ENCODE peak calls at places on chromosomes 6 and 20, in seven cellular contexts. I is anterior cingulate cortex, H is ACHN, L is T-helper 9 cell, P is K562, T is retinal pigment epithelial cell, X is IMR-90. G is an unnamed sample.
A peak's percentile ranks its signal among the peaks of the same experiment; 100 is the strongest.

GRCh38 chr6:8825726-8826125 is 390.4 kb upstream of the SLC35B3 start:
- DNase-seq in T (no peak), X (no peak), L (no peak), H (no peak), I (no peak), P (no peak), G (no peak)

GRCh38 chr20:46690219-46691111 is 1.2 kb upstream of the TP53RK start:
- DNase-seq in X (peak; percentile 36), H (no peak), P (peak; percentile 50), T (no peak), I (no peak), L (no peak), G (peak; percentile 28)

GRCh38 chr6:16854986-16855385 is 93.7 kb upstream of the ATXN1 start:
- DNase-seq in H (no peak), P (no peak), X (peak; percentile 10), T (no peak), I (no peak), L (no peak), G (peak; percentile 18)

GRCh38 chr6:156866181-156866862 is 89.1 kb downstream of the ARID1B start:
- DNase-seq in T (no peak), L (peak; percentile 7), X (peak; percentile 73), I (peak; percentile 41), H (peak; percentile 56), P (no peak), G (peak; percentile 67)

GRCh38 chr6:42197574-42198362 is 3.0 kb upstream of the GUCA1B start:
- DNase-seq in I (no peak), T (no peak), P (peak; percentile 95), L (no peak), X (peak; percentile 90), H (no peak), G (peak; percentile 83)

GRCh38 chr6:131807644-131808459 is at the start of gene ENPP1:
- DNase-seq in P (peak; percentile 63), L (peak; percentile 32), H (peak; percentile 69), T (no peak), I (peak; percentile 69), X (peak; percentile 62), G (peak; percentile 47)

GRCh38 chr6:165847407-165848098 is 184.5 kb upstream of the PDE10A start:
- DNase-seq in I (no peak), T (no peak), H (no peak), P (peak; percentile 20), L (no peak), X (peak; percentile 89), G (peak; percentile 49)

GRCh38 chr20:3239026-3239866 is at the start of gene SLC4A11:
- DNase-seq in P (peak; percentile 52), H (peak; percentile 75), X (peak; percentile 33), T (no peak), I (no peak), L (peak; percentile 18), G (peak; percentile 45)

GRCh38 chr6:158752613-158753012 is 66.6 kb downstream of the EZR start:
- DNase-seq in T (peak; percentile 59), H (peak; percentile 49), I (peak; percentile 88), X (no peak), L (no peak), P (no peak), G (no peak)

GRCh38 chr6:27157461-27158315 is 89.8 kb upstream of the PRSS16 start:
- DNase-seq in X (peak; percentile 77), I (peak; percentile 47), H (peak; percentile 69), P (peak; percentile 93), L (peak; percentile 68), T (no peak), G (peak; percentile 56)

GRCh38 chr6:118207947-118208346 is 300.9 kb downstream of the SLC35F1 start:
- DNase-seq in I (no peak), P (no peak), T (no peak), L (no peak), H (no peak), X (no peak), G (no peak)

GRCh38 chr6:38020593-38020992 is 201.1 kb downstream of the ZFAND3 start:
- DNase-seq in H (no peak), X (no peak), L (no peak), I (no peak), P (no peak), T (no peak), G (no peak)

GRCh38 chr20:17044920-17045319 is 181.9 kb upstream of the PCSK2 start:
- DNase-seq in X (no peak), L (no peak), H (no peak), T (no peak), P (no peak), I (no peak), G (no peak)

GRCh38 chr6:82374481-82374880 is 10.9 kb downstream of the TPBG start:
- DNase-seq in L (no peak), T (no peak), H (no peak), X (peak; percentile 50), P (no peak), I (no peak), G (no peak)

GRCh38 chr6:165615629-165616028 is 47.4 kb downstream of the PDE10A start:
- DNase-seq in P (no peak), L (no peak), X (peak; percentile 60), H (peak; percentile 80), T (no peak), I (no peak), G (peak; percentile 6)

GRCh38 chr6:35737413-35738211 is 780 bp downstream of the ARMC12 start:
- DNase-seq in P (peak; percentile 79), H (peak; percentile 76), X (peak; percentile 87), L (no peak), I (no peak), T (peak; percentile 46), G (peak; percentile 63)

GRCh38 chr20:57664476-57664875 is 44.2 kb upstream of the ZBP1 start:
- DNase-seq in I (no peak), T (no peak), H (no peak), X (no peak), L (no peak), P (no peak), G (no peak)

G was measured in astrocyte.